ENCODE peak calls at places on chromosomes 3 and 15, in seven cellular contexts. U is central memory CD4-positive, alpha-beta T cell; Y is activated T-helper 9 cell treated with anti-CD3 and anti-CD28 coated beads, Interleukin-2, amount 50 U/mL, for 16 hours; B is effector memory CD8-positive, alpha-beta T cell; V is NCI-H2081; Z is NCI-H345; A is pancreas. T is an unnamed sample.

GRCh38 chr3:127044996-127045395 is 62.1 kb downstream of the PLXNA1 start:
- DNase-seq in A (no peak), Z (peak), U (no peak), Y (no peak), V (no peak), B (no peak), T (no peak)

GRCh38 chr15:31265090-31265870 is 61.4 kb upstream of the KLF13 start:
- DNase-seq in U (no peak), Y (no peak), B (no peak), Z (peak), A (no peak), V (no peak), T (peak)

GRCh38 chr3:127589600-127590281 is 792 bp downstream of the TPRA1 start:
- DNase-seq in V (no peak), Z (no peak), U (no peak), B (no peak), A (peak), Y (no peak), T (no peak)

GRCh38 chr3:120093923-120094775 is at the start of gene GSK3B:
- DNase-seq in U (peak), V (peak), Z (peak), A (peak), B (peak), Y (peak), T (no peak)

GRCh38 chr15:41106947-41107346 is 9.1 kb downstream of the INO80 start:
- DNase-seq in V (no peak), A (no peak), U (no peak), Y (no peak), B (no peak), Z (no peak), T (no peak)

GRCh38 chr3:106542101-106542769 is 673.4 kb upstream of the CBLB start:
- DNase-seq in U (no peak), B (no peak), V (no peak), Y (no peak), Z (no peak), A (no peak), T (no peak)

GRCh38 chr15:38564557-38565286 is at the start of gene RASGRP1:
- DNase-seq in V (peak), Z (peak), B (peak), U (peak), A (peak), Y (peak), T (peak)

GRCh38 chr3:29281265-29282228 is 676 bp downstream of the RBMS3 start:
- DNase-seq in B (no peak), A (no peak), Z (no peak), U (no peak), Y (no peak), V (no peak), T (no peak)

GRCh38 chr15:65525622-65526021 is 4.6 kb upstream of the HACD3 start:
- DNase-seq in Y (no peak), U (no peak), Z (no peak), V (no peak), B (no peak), A (no peak), T (no peak)

GRCh38 chr15:95684693-95685115 is 645.8 kb upstream of the NR2F2 start:
- DNase-seq in Y (no peak), B (no peak), A (no peak), U (no peak), V (no peak), Z (no peak), T (no peak)

GRCh38 chr3:122406198-122406597 is 9.7 kb downstream of the WDR5B start:
- DNase-seq in Y (no peak), V (no peak), A (no peak), Z (no peak), B (no peak), U (no peak), T (no peak)

GRCh38 chr3:128112406-128112968 is 11.1 kb downstream of the RUVBL1 start:
- DNase-seq in Z (no peak), B (peak), V (no peak), A (no peak), U (peak), Y (no peak), T (no peak)

GRCh38 chr3:54243262-54243931 is 121.0 kb downstream of the CACNA2D3 start:
- DNase-seq in B (no peak), A (no peak), Y (no peak), Z (no peak), U (no peak), V (peak), T (no peak)

GRCh38 chr15:25739687-25740121 is 123.4 kb downstream of the ATP10A start:
- DNase-seq in Z (no peak), B (no peak), U (peak), Y (no peak), V (peak), A (no peak), T (peak)

GRCh38 chr15:28890711-28891495 is 5.1 kb downstream of the APBA2 start:
- DNase-seq in Z (no peak), V (no peak), A (no peak), B (peak), Y (no peak), U (peak), T (no peak)

GRCh38 chr15:34154725-34155204 is 52.9 kb downstream of the PGBD4 start:
- DNase-seq in B (no peak), A (no peak), Z (no peak), V (no peak), U (no peak), Y (no peak), T (no peak)

GRCh38 chr15:57923750-57924149 is 141.8 kb downstream of the ALDH1A2 start:
- DNase-seq in U (no peak), B (no peak), V (no peak), A (peak), Y (no peak), Z (no peak), T (no peak)

GRCh38 chr15:58221591-58222241 is 83.5 kb downstream of the AQP9 start:
- DNase-seq in Z (no peak), U (no peak), A (no peak), B (no peak), Y (no peak), V (no peak), T (no peak)

GRCh38 chr3:109275702-109276293 is 40.5 kb downstream of the DPPA2 start:
- DNase-seq in V (peak), B (no peak), Y (no peak), U (no peak), Z (no peak), A (peak), T (no peak)

GRCh38 chr15:67824900-67825879 is at the start of gene SKOR1:
- DNase-seq in Z (no peak), B (no peak), Y (no peak), A (no peak), U (no peak), V (no peak), T (no peak)

GRCh38 chr3:156176048-156176447 is 55.7 kb downstream of the KCNAB1 start:
- DNase-seq in U (no peak), B (no peak), Z (no peak), V (no peak), A (no peak), Y (no peak), T (no peak)

GRCh38 chr3:49750056-49750455 is 26.3 kb upstream of the GMPPB start:
- DNase-seq in Y (no peak), U (no peak), Z (no peak), V (no peak), B (no peak), A (no peak), T (no peak)

GRCh38 chr15:52337961-52338535 is 42.4 kb upstream of the MYO5C start:
- DNase-seq in A (no peak), B (no peak), Y (no peak), U (no peak), Z (no peak), V (no peak), T (no peak)

GRCh38 chr3:52310861-52311566 is 5.1 kb upstream of the DNAH1 start:
- DNase-seq in Z (no peak), U (peak), A (no peak), B (peak), V (no peak), Y (peak), T (peak)

GRCh38 chr15:30055604-30056003 is 27.2 kb upstream of the GOLGA8J start:
- DNase-seq in U (no peak), Y (no peak), Z (no peak), A (no peak), B (no peak), V (no peak), T (no peak)

GRCh38 chr3:67940200-67940952 is 286.0 kb upstream of the SUCLG2 start:
- DNase-seq in Z (no peak), V (no peak), A (peak), B (no peak), Y (no peak), U (no peak), T (peak)

GRCh38 chr3:31476209-31476608 is 56.5 kb upstream of the STT3B start:
- DNase-seq in Y (no peak), V (no peak), Z (no peak), U (no peak), B (no peak), A (no peak), T (no peak)

GRCh38 chr3:87350367-87351199 is 74.2 kb upstream of the POU1F1 start:
- DNase-seq in Y (no peak), U (peak), A (no peak), Z (peak), B (peak), V (no peak), T (peak)

GRCh38 chr15:36796161-36796560 is 216.7 kb downstream of the CDIN1 start:
- DNase-seq in A (no peak), Z (no peak), U (no peak), B (no peak), Y (no peak), V (no peak), T (no peak)